ENCODE peak calls at places on chromosomes 7 and 10, in eight cellular contexts. Q is right atrium auricular region, W is cardiac muscle cell, X is coronary artery, D is esophagus squamous epithelium, T is OCI-LY7, C is AG10803, I is lower lobe of right lung. K is an unnamed sample.

GRCh38 chr7:74455933-74456332 is 2.2 kb downstream of the GTF2IRD1 start:
- DNase-seq in D (no peak), C (no peak), X (no peak), Q (no peak), T (no peak), W (peak), I (no peak), K (no peak)

GRCh38 chr10:83310688-83311087 is 828.6 kb upstream of the GHITM start:
- DNase-seq in Q (no peak), T (no peak), D (no peak), W (no peak), I (no peak), X (no peak), C (no peak), K (no peak)

GRCh38 chr7:20578257-20578771 is 37.2 kb upstream of the ABCB5 start:
- DNase-seq in I (no peak), C (no peak), X (no peak), W (peak), T (no peak), D (no peak), Q (no peak), K (no peak)

GRCh38 chr10:27716521-27716920 is 29.1 kb downstream of the MKX start:
- DNase-seq in T (no peak), X (no peak), D (no peak), Q (no peak), C (peak), I (no peak), W (no peak), K (no peak)

GRCh38 chr7:155229548-155230168 is 68.0 kb upstream of the INSIG1 start:
- DNase-seq in D (no peak), I (no peak), Q (no peak), X (no peak), W (no peak), T (no peak), C (no peak), K (no peak)

GRCh38 chr7:100546868-100547800 is 8.1 kb downstream of the AGFG2 start:
- DNase-seq in X (no peak), C (no peak), T (no peak), D (no peak), Q (no peak), W (no peak), I (no peak), K (no peak)

GRCh38 chr7:143514995-143515735 is 37.5 kb downstream of the TAS2R41 start:
- DNase-seq in W (no peak), C (peak), I (no peak), X (no peak), D (no peak), T (no peak), Q (no peak), K (no peak)

GRCh38 chr7:148813890-148814289 is 70.2 kb downstream of the EZH2 start:
- DNase-seq in W (no peak), I (no peak), T (no peak), C (no peak), X (no peak), D (no peak), Q (no peak), K (no peak)

GRCh38 chr7:131546583-131547111 is 9.8 kb downstream of the PODXL start:
- DNase-seq in T (peak), Q (no peak), C (no peak), D (no peak), I (no peak), W (peak), X (no peak), K (peak)

GRCh38 chr10:132516771-132517725 is 20.5 kb upstream of the INPP5A start:
- DNase-seq in C (peak), D (no peak), X (peak), T (no peak), Q (peak), I (peak), W (peak), K (peak)

GRCh38 chr10:62637249-62638061 is 167.1 kb upstream of the ADO start:
- DNase-seq in D (no peak), W (no peak), I (no peak), T (peak), Q (no peak), C (peak), X (no peak), K (peak)

GRCh38 chr10:69407621-69408301 is 9.0 kb downstream of the TACR2 start:
- DNase-seq in C (no peak), W (peak), Q (no peak), D (no peak), X (no peak), T (peak), I (no peak), K (peak)

GRCh38 chr7:37289781-37290180 is 158.9 kb downstream of the ELMO1 start:
- DNase-seq in T (no peak), W (no peak), X (no peak), Q (no peak), D (no peak), C (no peak), I (no peak), K (no peak)

GRCh38 chr10:117530791-117531190 is 11.8 kb upstream of the EMX2 start:
- DNase-seq in C (peak), I (no peak), X (no peak), T (no peak), W (no peak), Q (no peak), D (no peak), K (no peak)

GRCh38 chr7:156776527-156776926 is 116.5 kb downstream of the LMBR1 start:
- DNase-seq in C (no peak), Q (no peak), W (no peak), D (no peak), I (no peak), X (no peak), T (no peak), K (no peak)

GRCh38 chr7:156780724-156781455 is 112.1 kb downstream of the LMBR1 start:
- DNase-seq in C (no peak), X (no peak), W (no peak), D (no peak), I (no peak), T (peak), Q (no peak), K (no peak)

GRCh38 chr7:156778668-156779067 is 114.3 kb downstream of the LMBR1 start:
- DNase-seq in D (no peak), Q (no peak), I (no peak), X (no peak), C (no peak), W (no peak), T (no peak), K (no peak)

GRCh38 chr7:156777364-156778069 is 115.5 kb downstream of the LMBR1 start:
- DNase-seq in T (no peak), W (no peak), D (no peak), Q (no peak), X (no peak), I (no peak), C (no peak), K (no peak)

GRCh38 chr7:156778201-156778600 is 114.8 kb downstream of the LMBR1 start:
- DNase-seq in T (no peak), I (no peak), C (no peak), Q (no peak), W (no peak), D (no peak), X (no peak), K (no peak)
- TF ChIP-seq CTCF in T (peak), I (no peak), C (peak), Q (no peak), W (no peak), D (no peak), X (no peak), K (no peak)

DNA sequence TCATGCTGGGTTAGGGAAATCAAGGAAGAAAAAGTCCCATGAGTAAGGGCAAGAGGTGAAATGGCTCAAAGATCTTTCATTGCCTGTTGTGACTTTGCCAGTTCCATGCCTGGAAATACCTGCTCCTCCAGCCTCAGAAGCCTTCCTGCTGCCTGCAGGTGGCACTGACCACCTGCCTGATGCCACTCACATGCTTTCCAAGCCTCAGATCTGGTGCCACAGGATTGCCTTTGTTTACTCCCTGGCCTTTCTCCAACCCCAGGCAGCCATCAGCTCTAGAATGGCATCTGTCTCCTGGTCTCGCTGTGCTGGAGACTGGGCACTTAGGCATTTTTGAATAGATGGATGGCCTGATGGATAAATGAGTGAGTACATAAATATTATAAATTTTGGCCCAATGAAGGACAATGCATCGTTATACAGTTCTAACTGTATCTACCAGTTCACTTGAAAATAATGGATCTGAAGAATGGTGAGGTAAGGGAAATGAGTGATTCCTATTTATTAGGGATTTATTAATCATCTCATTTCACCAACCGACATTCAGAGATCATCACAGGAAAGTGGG is 657.2 kb downstream of the INHBA start:
- DNase-seq in I (peak), C (no peak), W (no peak), X (no peak), Q (no peak), D (no peak), T (peak), K (peak)
- TF ChIP-seq CTCF in I (peak), C (no peak), W (no peak), X (no peak), Q (no peak), D (no peak), T (peak), K (peak)

GRCh38 chr10:87617503-87617902 is 42.2 kb upstream of the PAPSS2 start:
- DNase-seq in Q (no peak), W (no peak), D (no peak), T (no peak), X (no peak), I (no peak), C (no peak), K (no peak)

GRCh38 chr10:87613766-87614165 is 45.9 kb upstream of the PAPSS2 start:
- DNase-seq in Q (no peak), W (no peak), X (no peak), C (peak), I (no peak), T (no peak), D (no peak), K (no peak)

GRCh38 chr10:87608756-87609155 is 50.9 kb upstream of the PAPSS2 start:
- DNase-seq in I (no peak), C (no peak), D (no peak), T (no peak), Q (no peak), X (no peak), W (no peak), K (no peak)

DNA sequence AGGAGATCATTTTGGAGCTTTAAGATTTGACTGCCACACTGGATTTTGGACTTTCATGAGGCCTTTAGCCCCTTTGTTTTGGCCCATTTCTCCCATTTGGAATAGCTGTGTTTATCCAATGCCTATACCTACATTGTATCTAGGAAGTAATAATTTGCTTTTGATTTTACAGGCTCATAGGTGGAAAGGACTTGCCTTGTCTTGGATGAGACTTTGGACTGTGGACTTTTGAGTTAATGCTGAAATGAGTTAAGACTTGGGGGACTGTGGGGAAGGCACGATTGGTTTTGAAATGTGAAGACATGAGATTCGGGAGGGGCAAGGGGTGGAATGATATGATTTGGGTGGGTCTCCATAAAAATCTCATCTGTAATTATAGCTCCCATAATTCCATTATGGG is 47.6 kb upstream of the PAPSS2 start:
- DNase-seq in W (no peak), C (no peak), I (no peak), Q (no peak), T (no peak), X (no peak), D (no peak), K (no peak)
- TF ChIP-seq CTCF in W (no peak), C (no peak), I (no peak), Q (no peak), T (no peak), X (no peak), D (no peak), K (no peak)

GRCh38 chr7:787332-788240 is 44.7 kb upstream of the SUN1 start:
- DNase-seq in Q (no peak), T (no peak), X (no peak), C (no peak), W (no peak), I (no peak), D (no peak), K (no peak)
- TF ChIP-seq CTCF in Q (no peak), T (no peak), X (no peak), C (no peak), W (no peak), I (no peak), D (no peak), K (peak)

DNA sequence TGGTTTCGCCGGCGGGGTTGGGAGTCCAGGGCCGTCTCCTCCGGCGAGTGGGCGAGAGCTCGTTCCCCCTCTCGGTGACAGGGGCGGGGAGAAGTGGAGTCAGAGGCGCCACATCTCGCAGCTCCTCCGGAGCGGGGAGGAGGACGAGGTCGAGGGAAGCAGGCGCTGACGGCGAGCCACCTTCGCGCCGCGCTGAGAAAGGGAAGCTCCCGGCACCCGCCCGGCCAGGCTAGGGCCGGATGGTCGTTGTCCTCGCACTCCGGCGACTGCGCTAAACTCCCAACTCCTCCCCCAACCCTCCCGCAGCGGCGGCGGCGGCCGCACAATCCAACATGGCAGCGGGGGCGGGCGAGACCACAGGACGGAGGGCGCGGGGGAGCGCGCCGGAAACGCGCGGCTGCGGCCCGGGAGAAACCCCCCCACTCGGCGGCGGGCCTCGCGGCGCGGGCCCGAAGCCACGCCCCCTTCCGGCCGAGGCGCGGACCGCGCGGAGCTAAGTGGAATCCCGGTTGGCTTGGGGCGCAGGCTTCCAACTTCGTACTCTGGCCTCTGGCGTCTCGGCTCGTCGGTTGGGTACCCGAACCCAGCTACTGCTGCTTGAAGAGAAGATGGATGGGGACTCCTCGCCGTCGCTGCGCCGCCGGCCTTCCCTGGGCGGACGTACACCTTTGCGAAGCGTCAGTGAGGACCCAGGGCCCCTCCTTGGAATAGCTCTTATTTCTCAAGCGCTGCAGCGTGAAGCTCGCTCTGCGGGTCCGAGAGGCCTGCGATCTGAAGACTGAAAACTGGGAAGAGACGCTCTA is at the start of gene WASL:
- DNase-seq in Q (peak), D (peak), X (peak), T (peak), W (peak), I (peak), C (peak), K (peak)
- TF ChIP-seq CTCF in Q (no peak), D (peak), X (no peak), T (no peak), W (no peak), I (no peak), C (no peak), K (no peak)

DNA sequence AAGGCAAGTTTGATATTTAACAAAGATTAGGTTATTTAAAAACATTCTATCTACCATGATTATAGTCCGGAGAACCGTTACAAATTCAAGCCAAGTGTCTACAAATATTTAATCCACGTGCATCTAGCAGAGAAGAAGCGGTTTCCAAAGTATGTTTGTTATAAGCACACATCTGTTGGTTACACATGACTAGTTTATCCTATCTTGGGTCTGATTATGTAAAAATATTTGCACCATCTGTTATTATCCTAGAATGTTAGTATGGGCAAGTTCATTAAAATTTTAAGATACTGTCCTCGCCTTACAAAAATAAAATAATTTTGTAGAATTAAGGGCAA is 289.2 kb upstream of the VSTM2A start:
- DNase-seq in X (no peak), C (no peak), T (no peak), D (no peak), W (no peak), I (no peak), Q (no peak), K (no peak)
- TF ChIP-seq CTCF in X (no peak), C (no peak), T (no peak), D (no peak), W (no peak), I (no peak), Q (no peak), K (no peak)

DNA sequence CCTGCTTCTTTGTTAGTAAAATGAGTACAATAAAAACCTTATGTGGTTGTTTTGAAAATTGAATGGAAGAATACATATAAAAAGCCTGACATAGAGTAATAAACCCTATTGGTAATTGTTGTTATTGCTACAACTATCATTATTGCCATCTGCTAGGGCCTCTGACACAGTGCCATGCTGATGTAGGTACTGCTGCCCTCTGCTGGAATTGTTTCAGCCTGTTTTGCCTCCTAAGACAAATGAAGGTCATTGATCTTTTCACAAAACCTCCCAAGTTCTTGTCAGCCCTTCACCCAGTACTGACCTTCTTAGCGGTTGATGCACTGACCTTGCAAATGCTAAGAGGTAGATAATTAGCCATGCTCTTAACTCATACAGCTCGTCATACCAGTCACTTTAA is 975.3 kb downstream of the SORCS1 start:
- DNase-seq in X (no peak), W (peak), D (no peak), Q (no peak), C (peak), T (peak), I (no peak), K (no peak)
- TF ChIP-seq CTCF in X (no peak), W (peak), D (peak), Q (no peak), C (peak), T (peak), I (peak), K (no peak)

DNA sequence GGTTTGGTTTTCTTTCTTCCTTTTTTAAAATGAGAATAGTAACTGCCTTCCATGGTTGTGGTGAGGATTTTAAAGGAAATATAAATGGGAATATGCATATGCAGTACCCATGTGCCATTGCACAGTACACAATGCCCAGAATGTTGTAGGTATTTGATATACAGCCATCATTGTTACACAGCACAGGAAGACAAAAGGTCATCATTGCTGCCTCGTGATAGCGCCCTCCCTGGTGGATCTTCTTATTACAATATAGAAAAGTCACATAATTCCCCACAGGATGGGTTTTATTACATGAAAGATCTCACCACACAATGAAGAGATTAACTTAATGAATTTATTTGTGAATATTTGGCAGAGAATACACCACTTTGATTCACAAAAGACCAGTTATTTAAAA is 76.5 kb downstream of the PPP1R17 start:
- DNase-seq in Q (no peak), I (no peak), W (no peak), T (no peak), X (no peak), D (no peak), C (no peak), K (no peak)
- TF ChIP-seq CTCF in Q (no peak), I (no peak), W (peak), T (peak), X (no peak), D (no peak), C (peak), K (peak)